ENCODE peak calls at places on chromosomes 4 and X, in eight cellular contexts. G is IMR-90, Q is endothelial cell, X is fibroblast of mammary gland, H is upper lobe of left lung, N is Calu3, M is GM10248, B is H9. K is an unnamed sample.

GRCh38 chr4:23105759-23106370 is 413.1 kb downstream of the GBA3 start:
- DNase-seq in B (no peak), N (peak), X (no peak), H (no peak), M (no peak), G (no peak), Q (no peak), K (no peak)

GRCh38 chr4:10673817-10674369 is 10.7 kb downstream of the CLNK start:
- DNase-seq in B (no peak), X (no peak), M (peak), N (no peak), H (no peak), Q (no peak), G (no peak), K (no peak)

GRCh38 chrX:101385026-101385684 is 836 bp downstream of the BTK start:
- DNase-seq in Q (no peak), G (no peak), B (no peak), X (no peak), H (no peak), N (no peak), M (no peak), K (no peak)

GRCh38 chr4:159283697-159284492 is 181.0 kb downstream of the RAPGEF2 start:
- DNase-seq in Q (no peak), X (peak), G (peak), H (no peak), N (no peak), B (no peak), M (no peak), K (no peak)

GRCh38 chrX:9362529-9362928 is 102.3 kb upstream of the TBL1X start:
- DNase-seq in X (no peak), H (no peak), N (no peak), M (no peak), Q (no peak), G (no peak), B (no peak), K (no peak)

GRCh38 chrX:16578218-16578617 is 71.7 kb upstream of the S100G start:
- DNase-seq in Q (peak), X (peak), B (peak), G (peak), M (no peak), H (no peak), N (no peak), K (no peak)

GRCh38 chr4:108135549-108136209 is 33.1 kb downstream of the LEF1 start:
- DNase-seq in N (no peak), X (no peak), M (no peak), B (peak), Q (no peak), G (no peak), H (no peak), K (peak)

GRCh38 chr4:53785996-53786395 is 194.7 kb upstream of the LNX1 start:
- DNase-seq in N (no peak), B (no peak), G (peak), Q (no peak), M (no peak), X (no peak), H (no peak), K (no peak)

GRCh38 chr4:4843651-4844291 is 15.7 kb upstream of the MSX1 start:
- DNase-seq in G (no peak), X (no peak), B (no peak), M (no peak), H (no peak), Q (no peak), N (no peak), K (no peak)

GRCh38 chr4:12965334-12965733 is 518.8 kb downstream of the RAB28 start:
- DNase-seq in G (no peak), M (no peak), N (no peak), Q (no peak), H (no peak), B (no peak), X (no peak), K (no peak)

GRCh38 chrX:16882702-16883486 is 12.7 kb upstream of the RBBP7 start:
- DNase-seq in Q (peak), G (peak), X (peak), B (peak), M (peak), N (peak), H (peak), K (peak)

GRCh38 chrX:145825896-145826295 is 8.3 kb downstream of the SLITRK2 start:
- DNase-seq in B (no peak), N (peak), Q (no peak), G (no peak), X (peak), M (no peak), H (no peak), K (peak)
- TF ChIP-seq CTCF in B (peak), N (no peak), Q (no peak), G (peak), X (peak), M (no peak), H (no peak), K (no peak)

DNA sequence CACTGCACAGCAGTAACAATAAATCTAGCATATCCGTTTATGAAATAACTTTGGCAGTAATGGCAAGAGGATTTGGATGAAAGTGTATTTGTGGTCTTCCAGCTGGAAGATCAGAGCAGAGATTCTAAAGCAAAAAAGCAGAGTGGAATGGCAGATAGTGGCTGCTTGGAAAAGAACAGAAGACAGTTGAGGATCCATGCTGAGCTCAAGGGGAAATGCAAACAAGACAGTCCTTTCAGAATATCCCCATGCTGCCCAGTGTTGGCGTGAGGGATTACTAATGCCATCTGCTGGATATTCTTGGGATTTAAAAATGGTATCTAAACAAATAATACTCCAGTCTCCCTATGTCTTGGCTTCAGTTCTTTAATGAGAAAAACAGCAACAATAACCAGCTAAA is 629.1 kb upstream of the ATOH1 start:
- DNase-seq in Q (peak), B (peak), X (peak), N (no peak), G (peak), H (no peak), M (peak), K (no peak)
- TF ChIP-seq CTCF in Q (peak), B (peak), X (peak), N (no peak), G (peak), H (peak), M (peak), K (no peak)

GRCh38 chr4:79241846-79242245 is 84.0 kb downstream of the NAA11 start:
- DNase-seq in H (no peak), Q (no peak), X (peak), N (no peak), B (no peak), M (no peak), G (peak), K (no peak)
- TF ChIP-seq CTCF in H (no peak), Q (no peak), X (peak), N (no peak), B (peak), M (no peak), G (no peak), K (no peak)

DNA sequence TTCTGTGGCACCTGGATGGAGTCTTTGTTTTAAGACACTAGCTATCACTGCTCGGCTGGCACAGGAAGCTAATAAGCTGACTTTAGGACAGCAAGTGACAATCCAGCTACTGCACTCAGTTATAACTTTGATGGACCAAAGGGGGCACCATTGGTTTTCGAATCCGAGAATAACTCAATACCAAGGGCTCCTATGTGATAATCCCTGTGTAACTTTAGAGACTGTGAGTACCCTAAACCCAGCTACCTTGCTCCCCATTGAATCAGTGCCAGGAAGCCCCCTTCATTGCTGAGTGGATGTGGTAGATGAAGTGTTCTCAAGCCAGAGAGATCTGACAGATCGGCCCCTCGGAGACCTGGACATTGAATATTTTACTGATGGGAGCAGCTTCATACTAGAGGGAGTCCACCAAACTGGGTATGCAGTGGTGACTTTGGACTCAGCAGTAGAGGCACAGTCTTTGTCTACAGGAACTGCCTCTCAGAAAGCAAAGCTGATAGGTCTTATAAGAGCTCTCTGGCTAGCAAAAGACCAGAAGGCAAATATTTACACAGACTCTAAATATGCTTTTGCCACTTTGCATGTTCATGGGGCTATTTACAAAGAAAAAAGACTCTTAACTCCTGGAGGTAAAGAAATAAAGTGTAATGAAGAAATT is 35.5 kb upstream of the UGT2B7 start:
- DNase-seq in B (no peak), N (no peak), G (no peak), M (no peak), X (peak), Q (no peak), H (no peak), K (no peak)
- TF ChIP-seq CTCF in B (peak), N (no peak), G (peak), M (no peak), X (peak), Q (no peak), H (no peak), K (no peak)